ENCODE peak calls at places on chromosomes 1 and 21, in nine cellular contexts. P, M, N, T, J, H, W, Q and E are unnamed samples.

GRCh38 chr1:61993331-61993961 is 201.2 kb upstream of the L1TD1 start:
- DNase-seq in P (no peak), M (no peak), N (no peak), T (no peak), J (no peak), H (no peak), W (no peak), Q (no peak), E (no peak)

GRCh38 chr1:177126267-177126666 is 38.2 kb downstream of the ASTN1 start:
- DNase-seq in P (no peak), M (no peak), N (no peak), T (no peak), J (no peak), H (no peak), W (no peak), Q (no peak), E (no peak)

GRCh38 chr1:165152727-165153126 is 203.8 kb downstream of the LMX1A start:
- DNase-seq in P (no peak), M (peak; percentile 59), N (no peak), T (no peak), J (peak; percentile 64), H (no peak), W (no peak), Q (no peak), E (no peak)

GRCh38 chr1:183023146-183023600 is at the start of gene LAMC1:
- DNase-seq in P (peak; percentile 87), M (peak; percentile 95), N (peak; percentile 90), T (peak; percentile 93), J (peak; percentile 93), H (peak; percentile 66), W (peak; percentile 70), Q (peak; percentile 66), E (peak; percentile 58)

GRCh38 chr1:28509705-28510349 is 4.0 kb downstream of the RCC1 start:
- DNase-seq in P (no peak), M (no peak), N (no peak), T (no peak), J (no peak), H (no peak), W (no peak), Q (no peak), E (no peak)

GRCh38 chr1:151009206-151009587 is 948 bp downstream of the PRUNE1 start:
- DNase-seq in P (no peak), M (no peak), N (no peak), T (no peak), J (no peak), H (no peak), W (no peak), Q (no peak), E (no peak)

GRCh38 chr1:89610457-89610991 is 22.4 kb upstream of the LRRC8C start:
- DNase-seq in P (no peak), M (no peak), N (no peak), T (no peak), J (peak; percentile 43), H (no peak), W (no peak), Q (no peak), E (no peak)

GRCh38 chr1:47708658-47709301 is 270.9 kb downstream of the FOXD2 start:
- DNase-seq in P (no peak), M (peak; percentile 96), N (peak; percentile 57), T (no peak), J (no peak), H (peak; percentile 47), W (no peak), Q (no peak), E (no peak)

GRCh38 chr21:37356710-37357109 is 9.9 kb upstream of the DYRK1A start:
- DNase-seq in P (no peak), M (no peak), N (no peak), T (no peak), J (no peak), H (no peak), W (no peak), Q (no peak), E (no peak)

GRCh38 chr1:89697397-89697796 is 64.5 kb downstream of the LRRC8C start:
- DNase-seq in P (no peak), M (no peak), N (no peak), T (no peak), J (no peak), H (no peak), W (no peak), Q (no peak), E (no peak)

GRCh38 chr21:17003763-17004373 is 509.0 kb upstream of the CXADR start:
- DNase-seq in P (no peak), M (no peak), N (no peak), T (no peak), J (no peak), H (no peak), W (no peak), Q (no peak), E (no peak)

GRCh38 chr1:95035536-95035935 is 37.2 kb downstream of the ALG14 start:
- DNase-seq in P (no peak), M (no peak), N (no peak), T (no peak), J (no peak), H (no peak), W (no peak), Q (no peak), E (no peak)

GRCh38 chr1:6927626-6928025 is 142.4 kb downstream of the CAMTA1 start:
- DNase-seq in P (peak; percentile 30), M (no peak), N (no peak), T (no peak), J (no peak), H (no peak), W (no peak), Q (no peak), E (no peak)

GRCh38 chr1:208107817-208108608 is 136.2 kb downstream of the PLXNA2 start:
- DNase-seq in P (no peak), M (no peak), N (no peak), T (no peak), J (peak; percentile 84), H (no peak), W (no peak), Q (no peak), E (no peak)

GRCh38 chr1:208829601-208830000 is 585.4 kb upstream of the PLXNA2 start:
- DNase-seq in P (no peak), M (no peak), N (no peak), T (no peak), J (no peak), H (no peak), W (no peak), Q (no peak), E (no peak)

GRCh38 chr1:100532645-100533044 is 5.3 kb upstream of the GPR88 start:
- DNase-seq in P (no peak), M (no peak), N (no peak), T (no peak), J (no peak), H (no peak), W (no peak), Q (no peak), E (no peak)

GRCh38 chr1:44653107-44653964 is 20.9 kb downstream of the TMEM53 start:
- DNase-seq in P (no peak), M (no peak), N (no peak), T (no peak), J (no peak), H (no peak), W (no peak), Q (no peak), E (no peak)
- TF ChIP-seq CTCF in P (peak; percentile 8), M (no peak), N (no peak), T (no peak), J (no peak), H (peak; percentile 16), W (peak; percentile 8), Q (no peak), E (no peak)

GRCh38 chr1:2233997-2234761 is 6.1 kb downstream of the SKI start:
- DNase-seq in P (peak; percentile 97), M (peak; percentile 10), N (peak; percentile 98), T (peak; percentile 96), J (peak; percentile 97), H (peak; percentile 81), W (peak; percentile 97), Q (peak; percentile 96), E (peak; percentile 76)
- H3K4me3 ChIP-seq in P (peak overlapping the region; percentile 80), M (no peak overlapping the region), N (peak overlapping the region; percentile 58), T (no peak overlapping the region), J (peak overlapping the region; percentile 71), H (no peak overlapping the region), W (peak overlapping the region; percentile 64), Q (peak overlapping the region; percentile 67), E (no peak overlapping the region)

DNA sequence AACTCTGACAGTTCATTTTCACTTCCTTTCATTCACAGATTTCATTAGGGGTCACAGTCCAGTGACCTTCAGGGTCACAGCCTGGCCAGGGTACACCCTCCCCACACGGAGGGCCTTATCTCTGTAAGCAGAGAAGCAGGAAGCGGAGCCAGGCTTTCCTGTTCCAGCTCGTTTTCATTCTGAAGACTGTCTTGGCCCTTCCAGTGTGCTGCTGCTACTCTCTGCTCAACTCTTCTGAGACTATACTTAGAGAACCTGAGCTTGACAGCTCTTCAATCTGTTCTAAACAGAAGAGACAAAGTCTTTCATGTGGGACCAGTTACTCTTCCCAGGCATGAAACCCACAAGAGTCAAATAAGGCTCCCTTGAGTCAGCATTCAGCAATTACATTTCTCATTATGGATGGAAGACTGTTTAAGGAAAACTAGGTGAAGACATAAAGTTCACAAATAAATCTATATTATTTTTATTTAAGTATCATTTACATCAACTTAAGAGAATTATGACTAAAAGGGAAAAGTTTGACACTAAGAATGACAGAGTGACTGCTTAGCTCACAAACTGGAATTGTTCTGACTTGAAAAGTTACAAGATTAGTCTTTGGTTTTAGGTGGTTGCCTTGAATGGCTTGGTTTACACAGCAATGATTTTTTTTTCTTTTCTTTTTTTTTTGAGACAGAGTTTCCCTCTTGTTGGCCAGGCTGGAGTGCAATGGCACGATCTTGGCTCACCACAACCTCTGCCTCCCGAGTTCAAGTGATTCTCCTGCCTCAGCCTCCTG is 4.8 kb upstream of the TDRD10 start:
- DNase-seq in P (no peak), M (no peak), N (no peak), T (no peak), J (peak; percentile 60), H (no peak), W (peak; percentile 56), Q (peak; percentile 88), E (peak; percentile 24)
- H3K4me1 ChIP-seq in P (peaks cover 59% of the 10 kb centered on the region), M (peaks cover 16% of the 10 kb centered on the region), N (no peaks in the 10 kb centered on the region), T (no peaks in the 10 kb centered on the region), J (no peaks in the 10 kb centered on the region), H (peaks cover 9% of the 10 kb centered on the region), W (peaks cover 73% of the 10 kb centered on the region), Q (no peaks in the 10 kb centered on the region), E (peaks cover 6% of the 10 kb centered on the region)

GRCh38 chr1:111834956-111835355 is 79.3 kb downstream of the DDX20 start:
- DNase-seq in P (no peak), M (no peak), N (no peak), T (no peak), J (no peak), H (no peak), W (no peak), Q (no peak), E (no peak)

GRCh38 chr1:111832521-111833155 is 76.9 kb downstream of the DDX20 start:
- DNase-seq in P (no peak), M (no peak), N (no peak), T (no peak), J (no peak), H (no peak), W (no peak), Q (no peak), E (no peak)

GRCh38 chr1:111833334-111833733 is 77.6 kb downstream of the DDX20 start:
- DNase-seq in P (no peak), M (peak; percentile 63), N (no peak), T (no peak), J (no peak), H (no peak), W (no peak), Q (no peak), E (no peak)

GRCh38 chr1:111827946-111828345 is 72.2 kb downstream of the DDX20 start:
- DNase-seq in P (no peak), M (no peak), N (no peak), T (no peak), J (no peak), H (no peak), W (no peak), Q (no peak), E (no peak)

GRCh38 chr1:111831153-111831552 is 75.5 kb downstream of the DDX20 start:
- DNase-seq in P (no peak), M (no peak), N (no peak), T (no peak), J (no peak), H (no peak), W (no peak), Q (no peak), E (no peak)
- TF ChIP-seq CTCF in P (no peak), M (no peak), N (no peak), T (no peak), J (no peak), H (no peak), W (no peak), Q (no peak), E (no peak)